ENCODE peak calls at places on chromosome 9, in nine cellular contexts. One of them, this sample, is unnamed.

GRCh38 chr9:115002371-115003120 is 72.2 kb upstream of the TNFSF8 start:
- DNase-seq in CD4-positive, alpha-beta T cell: no peak
- DNase-seq in left ventricle myocardium superior: no peak
- DNase-seq in activated naive CD4-positive, alpha-beta T cell treated with anti-CD3 and anti-CD28 coated beads for 36 hours: peak
- DNase-seq in stimulated activated CD8-positive, alpha-beta memory T cell treated with anti-CD3 and anti-CD28 coated beads, Interleukin-15, amount 100 ng/mL, for 24 hours: no peak
- DNase-seq in activated CD4-positive, alpha-beta T cell treated with anti-CD3 and anti-CD28 coated beads, Interleukin-2, amount 10 ng/mL, durations not matched to agents 7 days and 5 days: no peak
- DNase-seq in NCI-H1105: peak
- DNase-seq in H54: no peak
- DNase-seq in pancreas: no peak
- DNase-seq in this sample: no peak

GRCh38 chr9:33248606-33249005 is 8.6 kb downstream of the SPINK4 start:
- DNase-seq in CD4-positive, alpha-beta T cell: no peak
- DNase-seq in left ventricle myocardium superior: no peak
- DNase-seq in activated naive CD4-positive, alpha-beta T cell treated with anti-CD3 and anti-CD28 coated beads for 36 hours: no peak
- DNase-seq in stimulated activated CD8-positive, alpha-beta memory T cell treated with anti-CD3 and anti-CD28 coated beads, Interleukin-15, amount 100 ng/mL, for 24 hours: no peak
- DNase-seq in activated CD4-positive, alpha-beta T cell treated with anti-CD3 and anti-CD28 coated beads, Interleukin-2, amount 10 ng/mL, durations not matched to agents 7 days and 5 days: no peak
- DNase-seq in NCI-H1105: no peak
- DNase-seq in H54: no peak
- DNase-seq in pancreas: no peak
- DNase-seq in this sample: no peak

GRCh38 chr9:129755151-129755550 is 2.3 kb upstream of the PTGES start:
- DNase-seq in CD4-positive, alpha-beta T cell: no peak
- DNase-seq in left ventricle myocardium superior: no peak
- DNase-seq in activated naive CD4-positive, alpha-beta T cell treated with anti-CD3 and anti-CD28 coated beads for 36 hours: no peak
- DNase-seq in stimulated activated CD8-positive, alpha-beta memory T cell treated with anti-CD3 and anti-CD28 coated beads, Interleukin-15, amount 100 ng/mL, for 24 hours: no peak
- DNase-seq in activated CD4-positive, alpha-beta T cell treated with anti-CD3 and anti-CD28 coated beads, Interleukin-2, amount 10 ng/mL, durations not matched to agents 7 days and 5 days: no peak
- DNase-seq in NCI-H1105: no peak
- DNase-seq in H54: no peak
- DNase-seq in pancreas: no peak
- DNase-seq in this sample: no peak

GRCh38 chr9:126756876-126757415 is 47.9 kb upstream of the ZBTB43 start:
- DNase-seq in CD4-positive, alpha-beta T cell: no peak
- DNase-seq in left ventricle myocardium superior: no peak
- DNase-seq in activated naive CD4-positive, alpha-beta T cell treated with anti-CD3 and anti-CD28 coated beads for 36 hours: no peak
- DNase-seq in stimulated activated CD8-positive, alpha-beta memory T cell treated with anti-CD3 and anti-CD28 coated beads, Interleukin-15, amount 100 ng/mL, for 24 hours: no peak
- DNase-seq in activated CD4-positive, alpha-beta T cell treated with anti-CD3 and anti-CD28 coated beads, Interleukin-2, amount 10 ng/mL, durations not matched to agents 7 days and 5 days: no peak
- DNase-seq in NCI-H1105: peak
- DNase-seq in H54: no peak
- DNase-seq in pancreas: no peak
- DNase-seq in this sample: no peak

GRCh38 chr9:94478755-94479730 is 75.8 kb upstream of the PCAT7 start:
- DNase-seq in CD4-positive, alpha-beta T cell: no peak
- DNase-seq in left ventricle myocardium superior: no peak
- DNase-seq in activated naive CD4-positive, alpha-beta T cell treated with anti-CD3 and anti-CD28 coated beads for 36 hours: no peak
- DNase-seq in stimulated activated CD8-positive, alpha-beta memory T cell treated with anti-CD3 and anti-CD28 coated beads, Interleukin-15, amount 100 ng/mL, for 24 hours: no peak
- DNase-seq in activated CD4-positive, alpha-beta T cell treated with anti-CD3 and anti-CD28 coated beads, Interleukin-2, amount 10 ng/mL, durations not matched to agents 7 days and 5 days: no peak
- DNase-seq in NCI-H1105: no peak
- DNase-seq in H54: no peak
- DNase-seq in pancreas: peak
- DNase-seq in this sample: no peak

GRCh38 chr9:91047993-91048607 is 246.5 kb downstream of the SYK start:
- DNase-seq in CD4-positive, alpha-beta T cell: no peak
- DNase-seq in left ventricle myocardium superior: no peak
- DNase-seq in activated naive CD4-positive, alpha-beta T cell treated with anti-CD3 and anti-CD28 coated beads for 36 hours: peak
- DNase-seq in stimulated activated CD8-positive, alpha-beta memory T cell treated with anti-CD3 and anti-CD28 coated beads, Interleukin-15, amount 100 ng/mL, for 24 hours: no peak
- DNase-seq in activated CD4-positive, alpha-beta T cell treated with anti-CD3 and anti-CD28 coated beads, Interleukin-2, amount 10 ng/mL, durations not matched to agents 7 days and 5 days: peak
- DNase-seq in NCI-H1105: no peak
- DNase-seq in H54: peak
- DNase-seq in pancreas: no peak
- DNase-seq in this sample: no peak

GRCh38 chr9:78118742-78119473 is 87.3 kb upstream of the GNAQ start:
- DNase-seq in CD4-positive, alpha-beta T cell: no peak
- DNase-seq in left ventricle myocardium superior: no peak
- DNase-seq in activated naive CD4-positive, alpha-beta T cell treated with anti-CD3 and anti-CD28 coated beads for 36 hours: peak
- DNase-seq in stimulated activated CD8-positive, alpha-beta memory T cell treated with anti-CD3 and anti-CD28 coated beads, Interleukin-15, amount 100 ng/mL, for 24 hours: no peak
- DNase-seq in activated CD4-positive, alpha-beta T cell treated with anti-CD3 and anti-CD28 coated beads, Interleukin-2, amount 10 ng/mL, durations not matched to agents 7 days and 5 days: peak
- DNase-seq in NCI-H1105: no peak
- DNase-seq in H54: no peak
- DNase-seq in pancreas: no peak
- DNase-seq in this sample: peak

GRCh38 chr9:976805-977360 is 428 bp downstream of the DMRT3 start:
- DNase-seq in CD4-positive, alpha-beta T cell: no peak
- DNase-seq in left ventricle myocardium superior: no peak
- DNase-seq in activated naive CD4-positive, alpha-beta T cell treated with anti-CD3 and anti-CD28 coated beads for 36 hours: no peak
- DNase-seq in stimulated activated CD8-positive, alpha-beta memory T cell treated with anti-CD3 and anti-CD28 coated beads, Interleukin-15, amount 100 ng/mL, for 24 hours: no peak
- DNase-seq in activated CD4-positive, alpha-beta T cell treated with anti-CD3 and anti-CD28 coated beads, Interleukin-2, amount 10 ng/mL, durations not matched to agents 7 days and 5 days: no peak
- DNase-seq in NCI-H1105: peak
- DNase-seq in H54: no peak
- DNase-seq in pancreas: no peak
- DNase-seq in this sample: no peak

GRCh38 chr9:22206833-22207232 is 197.7 kb upstream of the CDKN2B start:
- DNase-seq in CD4-positive, alpha-beta T cell: no peak
- DNase-seq in left ventricle myocardium superior: no peak
- DNase-seq in activated naive CD4-positive, alpha-beta T cell treated with anti-CD3 and anti-CD28 coated beads for 36 hours: no peak
- DNase-seq in stimulated activated CD8-positive, alpha-beta memory T cell treated with anti-CD3 and anti-CD28 coated beads, Interleukin-15, amount 100 ng/mL, for 24 hours: no peak
- DNase-seq in activated CD4-positive, alpha-beta T cell treated with anti-CD3 and anti-CD28 coated beads, Interleukin-2, amount 10 ng/mL, durations not matched to agents 7 days and 5 days: no peak
- DNase-seq in NCI-H1105: no peak
- DNase-seq in H54: no peak
- DNase-seq in pancreas: no peak
- DNase-seq in this sample: no peak

GRCh38 chr9:80952523-80952922 is 736.8 kb downstream of the TLE1 start:
- DNase-seq in CD4-positive, alpha-beta T cell: no peak
- DNase-seq in left ventricle myocardium superior: no peak
- DNase-seq in activated naive CD4-positive, alpha-beta T cell treated with anti-CD3 and anti-CD28 coated beads for 36 hours: no peak
- DNase-seq in stimulated activated CD8-positive, alpha-beta memory T cell treated with anti-CD3 and anti-CD28 coated beads, Interleukin-15, amount 100 ng/mL, for 24 hours: no peak
- DNase-seq in activated CD4-positive, alpha-beta T cell treated with anti-CD3 and anti-CD28 coated beads, Interleukin-2, amount 10 ng/mL, durations not matched to agents 7 days and 5 days: no peak
- DNase-seq in NCI-H1105: no peak
- DNase-seq in H54: no peak
- DNase-seq in pancreas: no peak
- DNase-seq in this sample: no peak

GRCh38 chr9:35822926-35823325 is 5.6 kb downstream of the FAM221B start:
- DNase-seq in CD4-positive, alpha-beta T cell: no peak
- DNase-seq in left ventricle myocardium superior: no peak
- DNase-seq in activated naive CD4-positive, alpha-beta T cell treated with anti-CD3 and anti-CD28 coated beads for 36 hours: no peak
- DNase-seq in stimulated activated CD8-positive, alpha-beta memory T cell treated with anti-CD3 and anti-CD28 coated beads, Interleukin-15, amount 100 ng/mL, for 24 hours: no peak
- DNase-seq in activated CD4-positive, alpha-beta T cell treated with anti-CD3 and anti-CD28 coated beads, Interleukin-2, amount 10 ng/mL, durations not matched to agents 7 days and 5 days: no peak
- DNase-seq in NCI-H1105: no peak
- DNase-seq in H54: no peak
- DNase-seq in pancreas: no peak
- DNase-seq in this sample: no peak

GRCh38 chr9:76349865-76350264 is 44.4 kb downstream of the RFK start:
- DNase-seq in CD4-positive, alpha-beta T cell: no peak
- DNase-seq in left ventricle myocardium superior: no peak
- DNase-seq in activated naive CD4-positive, alpha-beta T cell treated with anti-CD3 and anti-CD28 coated beads for 36 hours: no peak
- DNase-seq in stimulated activated CD8-positive, alpha-beta memory T cell treated with anti-CD3 and anti-CD28 coated beads, Interleukin-15, amount 100 ng/mL, for 24 hours: no peak
- DNase-seq in activated CD4-positive, alpha-beta T cell treated with anti-CD3 and anti-CD28 coated beads, Interleukin-2, amount 10 ng/mL, durations not matched to agents 7 days and 5 days: no peak
- DNase-seq in NCI-H1105: no peak
- DNase-seq in H54: no peak
- DNase-seq in pancreas: no peak
- DNase-seq in this sample: no peak

GRCh38 chr9:76255781-76256455 is 138.3 kb downstream of the RFK start:
- DNase-seq in CD4-positive, alpha-beta T cell: no peak
- DNase-seq in left ventricle myocardium superior: peak
- DNase-seq in activated naive CD4-positive, alpha-beta T cell treated with anti-CD3 and anti-CD28 coated beads for 36 hours: no peak
- DNase-seq in stimulated activated CD8-positive, alpha-beta memory T cell treated with anti-CD3 and anti-CD28 coated beads, Interleukin-15, amount 100 ng/mL, for 24 hours: no peak
- DNase-seq in activated CD4-positive, alpha-beta T cell treated with anti-CD3 and anti-CD28 coated beads, Interleukin-2, amount 10 ng/mL, durations not matched to agents 7 days and 5 days: no peak
- DNase-seq in NCI-H1105: no peak
- DNase-seq in H54: no peak
- DNase-seq in pancreas: no peak
- DNase-seq in this sample: no peak

GRCh38 chr9:131833083-131833482 is 93.2 kb upstream of the RAPGEF1 start:
- DNase-seq in CD4-positive, alpha-beta T cell: no peak
- DNase-seq in left ventricle myocardium superior: no peak
- DNase-seq in activated naive CD4-positive, alpha-beta T cell treated with anti-CD3 and anti-CD28 coated beads for 36 hours: no peak
- DNase-seq in stimulated activated CD8-positive, alpha-beta memory T cell treated with anti-CD3 and anti-CD28 coated beads, Interleukin-15, amount 100 ng/mL, for 24 hours: no peak
- DNase-seq in activated CD4-positive, alpha-beta T cell treated with anti-CD3 and anti-CD28 coated beads, Interleukin-2, amount 10 ng/mL, durations not matched to agents 7 days and 5 days: no peak
- DNase-seq in NCI-H1105: no peak
- DNase-seq in H54: no peak
- DNase-seq in pancreas: no peak
- DNase-seq in this sample: no peak

GRCh38 chr9:136110082-136111061 is 8.3 kb downstream of the TMEM250 start:
- DNase-seq in CD4-positive, alpha-beta T cell: no peak
- DNase-seq in left ventricle myocardium superior: peak
- DNase-seq in activated naive CD4-positive, alpha-beta T cell treated with anti-CD3 and anti-CD28 coated beads for 36 hours: peak
- DNase-seq in stimulated activated CD8-positive, alpha-beta memory T cell treated with anti-CD3 and anti-CD28 coated beads, Interleukin-15, amount 100 ng/mL, for 24 hours: no peak
- DNase-seq in activated CD4-positive, alpha-beta T cell treated with anti-CD3 and anti-CD28 coated beads, Interleukin-2, amount 10 ng/mL, durations not matched to agents 7 days and 5 days: peak
- DNase-seq in NCI-H1105: no peak
- DNase-seq in H54: no peak
- DNase-seq in pancreas: no peak
- DNase-seq in this sample: no peak

GRCh38 chr9:108271646-108272349 is 584.0 kb downstream of the ACTL7B start:
- DNase-seq in CD4-positive, alpha-beta T cell: no peak
- DNase-seq in left ventricle myocardium superior: no peak
- DNase-seq in activated naive CD4-positive, alpha-beta T cell treated with anti-CD3 and anti-CD28 coated beads for 36 hours: no peak
- DNase-seq in stimulated activated CD8-positive, alpha-beta memory T cell treated with anti-CD3 and anti-CD28 coated beads, Interleukin-15, amount 100 ng/mL, for 24 hours: no peak
- DNase-seq in activated CD4-positive, alpha-beta T cell treated with anti-CD3 and anti-CD28 coated beads, Interleukin-2, amount 10 ng/mL, durations not matched to agents 7 days and 5 days: no peak
- DNase-seq in NCI-H1105: peak
- DNase-seq in H54: peak
- DNase-seq in pancreas: no peak
- DNase-seq in this sample: no peak

GRCh38 chr9:135666534-135667402 is 3.7 kb downstream of the LCN9 start:
- DNase-seq in CD4-positive, alpha-beta T cell: no peak
- DNase-seq in left ventricle myocardium superior: no peak
- DNase-seq in activated naive CD4-positive, alpha-beta T cell treated with anti-CD3 and anti-CD28 coated beads for 36 hours: no peak
- DNase-seq in stimulated activated CD8-positive, alpha-beta memory T cell treated with anti-CD3 and anti-CD28 coated beads, Interleukin-15, amount 100 ng/mL, for 24 hours: no peak
- DNase-seq in activated CD4-positive, alpha-beta T cell treated with anti-CD3 and anti-CD28 coated beads, Interleukin-2, amount 10 ng/mL, durations not matched to agents 7 days and 5 days: no peak
- DNase-seq in NCI-H1105: no peak
- DNase-seq in H54: no peak
- DNase-seq in pancreas: peak
- DNase-seq in this sample: no peak

GRCh38 chr9:14347408-14348224 is 33.7 kb upstream of the NFIB start:
- DNase-seq in CD4-positive, alpha-beta T cell: no peak
- DNase-seq in left ventricle myocardium superior: peak
- DNase-seq in activated naive CD4-positive, alpha-beta T cell treated with anti-CD3 and anti-CD28 coated beads for 36 hours: no peak
- DNase-seq in stimulated activated CD8-positive, alpha-beta memory T cell treated with anti-CD3 and anti-CD28 coated beads, Interleukin-15, amount 100 ng/mL, for 24 hours: no peak
- DNase-seq in activated CD4-positive, alpha-beta T cell treated with anti-CD3 and anti-CD28 coated beads, Interleukin-2, amount 10 ng/mL, durations not matched to agents 7 days and 5 days: no peak
- DNase-seq in NCI-H1105: peak
- DNase-seq in H54: no peak
- DNase-seq in pancreas: peak
- DNase-seq in this sample: no peak

This sample was measured in memory B cell.